ENCODE peak calls at places on chromosome 2, in nine cellular contexts. X is NCI-H2029; E is mucosa of descending colon; B is EL; D is CD4-positive, CD25-positive, alpha-beta regulatory T cell; Z is activated T-cell treated with anti-CD3 and anti-CD28 coated beads for 1 hour; G is left colon; U is Right ventricle myocardium inferior; O is SJSA1. L is an unnamed sample.

GRCh38 chr2:217434183-217434620 is 568.6 kb downstream of the TNS1 start:
- DNase-seq in B (peak), X (peak), G (peak), E (peak), U (peak), Z (no peak), O (peak), D (peak), L (no peak)

GRCh38 chr2:162581931-162582330 is 238.0 kb downstream of the GCA start:
- DNase-seq in O (no peak), B (no peak), Z (no peak), X (no peak), D (no peak), U (no peak), G (no peak), E (no peak), L (no peak)

GRCh38 chr2:191625016-191625415 is 52.9 kb upstream of the NABP1 start:
- DNase-seq in O (peak), X (peak), E (peak), U (peak), D (peak), Z (peak), B (peak), G (no peak), L (no peak)

GRCh38 chr2:29042581-29043075 is 31.7 kb downstream of the PCARE start:
- DNase-seq in G (no peak), O (no peak), E (no peak), U (no peak), Z (no peak), B (peak), D (no peak), X (no peak), L (no peak)

GRCh38 chr2:59691518-59692190 is 861.8 kb downstream of the BCL11A start:
- DNase-seq in X (no peak), O (no peak), B (no peak), Z (no peak), E (no peak), G (no peak), D (no peak), U (no peak), L (no peak)

GRCh38 chr2:239291505-239292350 is 109.1 kb downstream of the HDAC4 start:
- DNase-seq in U (peak), B (no peak), G (peak), D (no peak), E (no peak), Z (no peak), X (no peak), O (no peak), L (peak)

GRCh38 chr2:240465268-240465764 is 29.9 kb downstream of the GPC1 start:
- DNase-seq in U (peak), D (no peak), B (no peak), E (peak), O (no peak), Z (no peak), X (no peak), G (peak), L (no peak)

GRCh38 chr2:42853571-42854206 is 61.3 kb upstream of the HAAO start:
- DNase-seq in B (no peak), U (no peak), Z (no peak), E (no peak), O (peak), G (no peak), X (no peak), D (no peak), L (no peak)

GRCh38 chr2:69601179-69601612 is 42.3 kb downstream of the AAK1 start:
- DNase-seq in B (peak), O (peak), D (no peak), U (no peak), E (no peak), G (no peak), X (no peak), Z (no peak), L (no peak)

GRCh38 chr2:196170681-196171247 is 614 bp downstream of the STK17B start:
- DNase-seq in E (no peak), B (peak), Z (no peak), G (peak), O (peak), U (peak), X (no peak), D (peak), L (peak)

GRCh38 chr2:134141598-134142340 is 112.1 kb upstream of the MGAT5 start:
- DNase-seq in G (peak), Z (no peak), O (no peak), U (no peak), D (no peak), E (no peak), B (no peak), X (no peak), L (no peak)

GRCh38 chr2:213007290-213007838 is 144.0 kb downstream of the IKZF2 start:
- DNase-seq in E (no peak), D (no peak), Z (no peak), X (no peak), O (no peak), B (no peak), U (no peak), G (no peak), L (no peak)

GRCh38 chr2:205685314-205686230 is 3.3 kb downstream of the NRP2 start:
- DNase-seq in D (no peak), B (peak), X (no peak), Z (no peak), U (peak), O (peak), G (no peak), E (no peak), L (no peak)

GRCh38 chr2:196675963-196676362 is 36.4 kb downstream of the CCDC150 start:
- DNase-seq in X (no peak), B (no peak), U (no peak), G (no peak), E (no peak), D (no peak), Z (no peak), O (no peak), L (no peak)

L was measured in memory B cell.